ENCODE peak calls at places on chromosome 10, in four cellular contexts. L, A, R and B are unnamed samples.

GRCh38 chr10:271722-272121 is 136.5 kb downstream of the ZMYND11 start:
- DNase-seq in L (no peak), A (no peak), R (no peak), B (no peak)

GRCh38 chr10:117320050-117320665 is 55.1 kb downstream of the PDZD8 start:
- DNase-seq in L (no peak), A (peak; percentile 23), R (peak; percentile 16), B (peak; percentile 71)

GRCh38 chr10:5975641-5976473 is 1.5 kb downstream of the IL15RA start:
- DNase-seq in L (peak; percentile 89), A (no peak), R (no peak), B (no peak)

GRCh38 chr10:88819290-88819689 is 16.8 kb downstream of the LIPM start:
- DNase-seq in L (no peak), A (no peak), R (no peak), B (no peak)

GRCh38 chr10:71981024-71981867 is 17.1 kb downstream of the CHST3 start:
- DNase-seq in L (peak; percentile 44), A (peak; percentile 90), R (no peak), B (no peak)

GRCh38 chr10:69716711-69717560 is 84.8 kb upstream of the COL13A1 start:
- DNase-seq in L (no peak), A (peak; percentile 35), R (peak; percentile 72), B (peak; percentile 91)

GRCh38 chr10:43312612-43313011 is 45.7 kb upstream of the RASGEF1A start:
- DNase-seq in L (no peak), A (no peak), R (no peak), B (no peak)

GRCh38 chr10:75646218-75646915 is 214.9 kb downstream of the LRMDA start:
- DNase-seq in L (no peak), A (no peak), R (no peak), B (no peak)

GRCh38 chr10:24390746-24391145 is 181.8 kb downstream of the KIAA1217 start:
- DNase-seq in L (no peak), A (no peak), R (no peak), B (no peak)

GRCh38 chr10:55627526-55628170 is 733.4 kb downstream of the ZWINT start:
- DNase-seq in L (no peak), A (no peak), R (no peak), B (peak; percentile 80)

GRCh38 chr10:120161116-120161515 is 268.6 kb downstream of the SEC23IP start:
- DNase-seq in L (peak; percentile 47), A (no peak), R (no peak), B (no peak)

GRCh38 chr10:115898242-115898641 is 374.8 kb downstream of the GFRA1 start:
- DNase-seq in L (no peak), A (no peak), R (no peak), B (no peak)

GRCh38 chr10:86964847-86965190 is 3.5 kb upstream of the ADIRF start:
- DNase-seq in L (no peak), A (no peak), R (no peak), B (no peak)

GRCh38 chr10:116815641-116816415 is 33.5 kb upstream of the ENO4 start:
- DNase-seq in L (no peak), A (no peak), R (no peak), B (no peak)

DNA sequence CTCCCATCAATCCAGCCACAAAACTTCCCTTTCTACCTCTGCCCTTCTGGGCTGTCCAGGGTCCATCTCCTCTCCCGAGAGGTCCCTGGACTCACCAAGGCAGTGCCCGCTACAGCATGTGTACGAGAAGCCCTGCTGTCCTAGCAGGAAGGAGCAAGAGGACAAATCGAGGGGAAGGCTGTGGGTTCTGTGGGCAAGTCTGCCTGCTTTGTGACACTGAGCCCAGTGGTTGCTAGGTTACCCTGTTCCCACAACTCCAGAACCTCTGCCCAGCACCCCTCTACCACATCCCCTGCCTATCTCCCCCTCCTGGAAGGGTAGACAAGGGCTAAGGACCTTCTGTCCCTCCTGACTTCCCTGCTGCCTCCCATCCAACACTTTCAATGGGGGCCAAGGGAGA is at the start of gene TBATA:
- DNase-seq in L (no peak), A (no peak), R (no peak), B (no peak)
- H2AFZ ChIP-seq in L (no peak within 1 kb of the TSS), A (no peak within 1 kb of the TSS), R (no peak within 1 kb of the TSS), B (no peak within 1 kb of the TSS)

GRCh38 chr10:9621216-9621615 is 1396.5 kb upstream of the CELF2 start:
- DNase-seq in L (no peak), A (no peak), R (no peak), B (no peak)
- TF ChIP-seq CREB1 in L (no peak), A (no peak), R (no peak), B (no peak)

GRCh38 chr10:92573091-92573797 is 649 bp downstream of the IDE start:
- DNase-seq in L (no peak), A (no peak), R (peak; percentile 9), B (peak; percentile 55)

GRCh38 chr10:92574545-92575377 is 868 bp upstream of the IDE start:
- DNase-seq in L (no peak), A (no peak), R (no peak), B (peak; percentile 78)

GRCh38 chr10:92573798-92574544 is at the start of gene IDE:
- DNase-seq in L (peak; percentile 45), A (peak; percentile 80), R (peak; percentile 78), B (peak; percentile 94)

GRCh38 chr10:92572362-92573090 is 1.4 kb downstream of the IDE start:
- DNase-seq in L (no peak), A (no peak), R (peak; percentile 13), B (no peak)

DNA sequence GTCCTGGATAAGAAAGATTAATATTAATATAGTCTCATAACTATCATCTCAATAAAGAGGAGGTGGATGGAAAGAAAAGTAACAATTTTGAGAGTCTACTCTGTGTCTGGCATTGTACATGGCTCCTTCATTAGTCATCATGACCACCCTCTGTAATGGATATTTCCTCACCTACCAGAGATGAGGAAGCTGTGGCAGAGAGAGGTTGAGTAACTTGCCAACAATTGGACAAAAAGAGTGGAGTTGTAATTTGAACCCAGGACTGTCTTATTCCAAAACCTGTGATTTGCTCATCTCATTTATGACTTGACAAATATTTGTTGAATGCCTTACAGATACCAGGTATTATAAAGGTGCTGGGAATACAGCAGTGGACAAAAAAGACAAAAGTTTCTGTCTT is 2.1 kb upstream of the IDE start:
- DNase-seq in L (no peak), A (no peak), R (no peak), B (no peak)
- TF ChIP-seq JUNB in L (no peak), A (no peak), R (no peak), B (no peak)

DNA sequence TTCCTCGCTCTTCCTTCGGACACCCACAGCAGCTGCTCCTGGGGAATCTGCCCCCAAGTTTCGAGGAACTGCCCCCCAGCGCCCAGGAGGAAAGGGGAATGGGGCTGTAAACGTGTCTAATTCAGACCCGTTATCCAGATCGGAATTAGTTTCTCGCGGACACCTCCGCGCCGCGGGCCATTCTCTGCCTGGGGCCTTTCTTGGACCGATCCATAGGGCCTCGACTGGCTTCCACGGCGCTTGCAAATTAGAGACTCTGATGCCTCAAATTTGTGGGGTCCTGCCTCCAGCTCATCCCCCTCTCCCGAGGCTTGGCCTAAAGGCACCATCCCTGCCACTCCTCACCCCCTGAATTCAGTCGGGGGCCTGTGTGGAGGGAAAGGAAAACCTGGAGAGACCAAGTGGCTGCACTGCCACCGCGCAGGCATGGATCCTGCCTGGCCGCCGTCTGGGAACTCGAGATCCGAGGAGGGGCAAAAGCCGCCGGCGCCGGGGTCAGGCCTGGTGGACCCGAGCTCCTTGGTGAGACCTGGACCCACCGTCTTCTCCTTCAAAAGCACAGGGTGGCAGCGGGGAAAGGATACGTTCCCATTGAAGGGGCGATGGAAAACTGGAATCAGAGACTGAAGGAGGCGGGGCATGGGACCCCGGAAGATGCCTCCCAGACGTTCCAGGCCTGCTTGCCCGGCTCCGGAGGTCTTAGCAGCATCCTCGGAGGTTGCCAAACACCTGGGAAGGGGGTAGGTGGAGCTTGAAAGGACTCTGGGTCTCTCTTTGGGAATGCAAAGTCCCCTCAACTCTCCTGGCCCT is 13.7 kb downstream of the LBX1 start:
- DNase-seq in L (no peak), A (no peak), R (no peak), B (peak; percentile 68)
- H2AFZ ChIP-seq in L (no peak overlapping the region), A (no peak overlapping the region), R (no peak overlapping the region), B (no peak overlapping the region)

DNA sequence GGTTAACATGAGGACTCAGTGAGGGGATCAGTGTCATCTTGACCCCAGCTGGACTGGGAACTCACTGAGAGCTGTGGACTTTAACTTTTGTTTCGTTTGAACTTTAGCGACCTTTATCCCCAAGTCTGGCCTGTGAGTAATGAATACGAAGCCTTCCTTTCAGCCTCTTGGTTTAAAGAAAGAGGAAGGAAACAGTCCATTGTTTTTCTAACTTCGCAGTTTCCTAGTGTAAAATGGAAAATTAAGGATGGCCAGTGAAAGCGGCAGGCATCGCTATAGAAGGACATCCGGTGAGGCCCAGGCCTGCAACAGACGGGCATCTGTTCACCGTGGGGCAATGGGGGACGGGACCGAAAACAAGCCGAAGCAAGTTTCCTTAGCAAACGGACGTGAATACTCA is 44.1 kb upstream of the ADO start:
- DNase-seq in L (no peak), A (no peak), R (no peak), B (no peak)
- TF ChIP-seq CREB1 in L (no peak), A (no peak), R (no peak), B (no peak)

GRCh38 chr10:58219875-58220274 is 47.8 kb downstream of the IPMK start:
- DNase-seq in L (no peak), A (no peak), R (no peak), B (no peak)
- TF ChIP-seq JUNB in L (no peak), A (no peak), R (no peak), B (no peak)

GRCh38 chr10:22988581-22989360 is 60.9 kb downstream of the ARMC3 start:
- DNase-seq in L (peak; percentile 44), A (peak; percentile 34), R (peak; percentile 63), B (peak; percentile 75)
- H2AFZ ChIP-seq in L (no peak overlapping the region), A (no peak overlapping the region), R (peak overlapping the region; percentile 83), B (no peak overlapping the region)